ENCODE peak calls at places on chromosomes 2 and 18, in six cellular contexts. C is Kasumi-1; P is RPMI7951; Y is CD8-positive, alpha-beta T cell; K is neural crest cell; V is coronary artery. G is an unnamed sample.

GRCh38 chr2:164651361-164651760 is 30.1 kb upstream of the GRB14 start:
- DNase-seq in K (no peak), V (no peak), C (no peak), Y (no peak), P (peak; percentile 3), G (no peak)

GRCh38 chr2:234102112-234102511 is 51.6 kb downstream of the SPP2 start:
- DNase-seq in K (no peak), P (no peak), Y (no peak), C (no peak), V (no peak), G (no peak)

GRCh38 chr2:142290931-142291330 is 160.1 kb upstream of the LRP1B start:
- DNase-seq in P (no peak), K (no peak), C (no peak), V (no peak), Y (no peak), G (no peak)

GRCh38 chr2:236862961-236863728 is 222.5 kb upstream of the COPS8 start:
- DNase-seq in V (peak; percentile 50), P (peak; percentile 94), K (no peak), Y (no peak), C (no peak), G (no peak)

GRCh38 chr18:23337599-23338444 is 115.3 kb upstream of the RIOK3 start:
- DNase-seq in Y (no peak), C (no peak), K (peak; percentile 17), V (no peak), P (peak; percentile 69), G (no peak)

GRCh38 chr2:160427629-160428424 is 65.8 kb downstream of the RBMS1 start:
- DNase-seq in K (no peak), C (peak; percentile 72), V (no peak), P (peak; percentile 80), Y (peak; percentile 66), G (no peak)

GRCh38 chr2:237791977-237792727 is 6.4 kb upstream of the RBM44 start:
- DNase-seq in Y (no peak), P (no peak), V (no peak), C (no peak), K (no peak), G (no peak)

GRCh38 chr18:55588001-55588875 is at the start of gene TCF4:
- DNase-seq in K (peak; percentile 52), Y (no peak), V (peak; percentile 78), C (no peak), P (peak; percentile 59), G (peak; percentile 77)

GRCh38 chr2:9950521-9951271 is 797 bp upstream of the GRHL1 start:
- DNase-seq in C (peak; percentile 10), P (peak; percentile 32), V (no peak), K (peak; percentile 43), Y (peak; percentile 40), G (no peak)

GRCh38 chr2:165634855-165635254 is 159.2 kb downstream of the GALNT3 start:
- DNase-seq in C (no peak), Y (no peak), P (no peak), K (no peak), V (no peak), G (no peak)

GRCh38 chr2:36380624-36381481 is 25.3 kb downstream of the CRIM1 start:
- DNase-seq in V (peak; percentile 81), C (no peak), Y (no peak), K (no peak), P (peak; percentile 90), G (peak; percentile 79)

GRCh38 chr18:55407191-55407590 is 180.8 kb downstream of the TCF4 start:
- DNase-seq in C (no peak), V (no peak), K (no peak), P (no peak), Y (no peak), G (no peak)

GRCh38 chr2:148887349-148888002 is 12.4 kb downstream of the KIF5C start:
- DNase-seq in V (no peak), K (no peak), P (peak; percentile 9), Y (no peak), C (no peak), G (no peak)

GRCh38 chr18:48166336-48166875 is 235.9 kb upstream of the SMAD2 start:
- DNase-seq in V (no peak), K (no peak), C (no peak), P (no peak), Y (no peak), G (peak; percentile 61)

GRCh38 chr2:28350791-28351285 is 41.8 kb upstream of the FOSL2 start:
- DNase-seq in K (no peak), P (no peak), V (no peak), Y (no peak), C (no peak), G (no peak)

GRCh38 chr2:224561234-224562005 is 23.7 kb downstream of the CUL3 start:
- DNase-seq in V (no peak), Y (no peak), C (peak; percentile 5), P (no peak), K (no peak), G (no peak)

GRCh38 chr2:64998658-64999061 is 9.5 kb downstream of the SLC1A4 start:
- DNase-seq in C (no peak), V (no peak), P (no peak), K (no peak), Y (no peak), G (no peak)

GRCh38 chr2:181123798-181124217 is 143.4 kb downstream of the UBE2E3 start:
- DNase-seq in K (no peak), P (peak; percentile 25), C (peak; percentile 84), Y (peak; percentile 60), V (no peak), G (no peak)

GRCh38 chr2:150588210-150588870 is 100.9 kb upstream of the RND3 start:
- DNase-seq in K (no peak), C (no peak), P (no peak), Y (no peak), V (no peak), G (no peak)

GRCh38 chr2:218500501-218501060 is 67.6 kb downstream of the USP37 start:
- DNase-seq in Y (no peak), K (no peak), C (no peak), P (no peak), V (no peak), G (no peak)

GRCh38 chr2:184032983-184033382 is 565.3 kb upstream of the ZNF804A start:
- DNase-seq in K (no peak), P (no peak), C (no peak), V (no peak), Y (no peak), G (no peak)

GRCh38 chr2:102238039-102238756 is 51.4 kb downstream of the IL1RL2 start:
- DNase-seq in V (no peak), Y (no peak), P (peak; percentile 66), K (no peak), C (no peak), G (no peak)

GRCh38 chr2:172253190-172254052 is 150.7 kb upstream of the DLX2 start:
- DNase-seq in V (peak; percentile 81), C (peak; percentile 99), K (no peak), Y (peak; percentile 41), P (peak; percentile 100), G (no peak)

GRCh38 chr18:79548621-79548985 is 131.0 kb upstream of the CTDP1 start:
- DNase-seq in Y (no peak), K (no peak), C (no peak), V (no peak), P (no peak), G (no peak)

GRCh38 chr2:96202152-96202856 is 6.3 kb downstream of the STARD7 start:
- DNase-seq in P (no peak), V (no peak), K (no peak), C (no peak), Y (no peak), G (no peak)

GRCh38 chr2:149657393-149657792 is 69.8 kb upstream of the MMADHC start:
- DNase-seq in C (no peak), V (no peak), K (no peak), P (no peak), Y (no peak), G (no peak)

GRCh38 chr2:31187166-31187565 is 30.1 kb downstream of the CAPN14 start:
- DNase-seq in C (no peak), Y (no peak), K (no peak), V (peak; percentile 29), P (no peak), G (no peak)

GRCh38 chr2:233275223-233275622 is 23.8 kb downstream of the ATG16L1 start:
- DNase-seq in K (no peak), V (no peak), C (no peak), P (no peak), Y (no peak), G (no peak)

GRCh38 chr18:79062806-79063205 is 6.4 kb upstream of the ATP9B start:
- DNase-seq in C (no peak), V (no peak), K (no peak), P (no peak), Y (no peak), G (no peak)